ENCODE peak calls at places on chromosomes 6 and 20, in seven cellular contexts. F, Y, G, N, M, C and P are unnamed samples.
A peak's percentile ranks its signal among the peaks of the same experiment; 100 is the strongest.

GRCh38 chr20:31544600-31544999 is 30.4 kb downstream of the HM13 start:
- ATAC-seq in G (no peak), F (no peak), M (no peak), N (no peak), C (no peak), Y (no peak), P (no peak)

GRCh38 chr20:50357783-50358161 is 152.4 kb upstream of the PTPN1 start:
- ATAC-seq in G (no peak), C (no peak), M (peak; percentile 18), F (no peak), N (no peak), Y (no peak), P (no peak)

GRCh38 chr20:40502431-40502992 is 186.5 kb downstream of the MAFB start:
- ATAC-seq in Y (no peak), C (no peak), F (no peak), N (no peak), G (no peak), M (no peak), P (no peak)

GRCh38 chr6:15247214-15247749 is 1.4 kb downstream of the JARID2 start:
- ATAC-seq in M (no peak), G (no peak), Y (no peak), N (no peak), C (no peak), F (no peak), P (no peak)

GRCh38 chr6:51182884-51183283 is 364.2 kb downstream of the TFAP2B start:
- ATAC-seq in G (no peak), N (no peak), Y (no peak), M (no peak), F (no peak), C (no peak), P (no peak)

GRCh38 chr6:36241728-36242127 is 28.1 kb upstream of the PNPLA1 start:
- ATAC-seq in Y (no peak), N (no peak), M (no peak), G (peak; percentile 84), F (no peak), C (peak; percentile 72), P (no peak)

GRCh38 chr6:92216717-92217116 is 1202.6 kb downstream of the EPHA7 start:
- ATAC-seq in Y (no peak), C (no peak), F (no peak), M (no peak), N (no peak), G (no peak), P (no peak)

GRCh38 chr6:101614774-101615173 is 221.3 kb downstream of the GRIK2 start:
- ATAC-seq in M (peak; percentile 71), F (no peak), N (peak; percentile 62), G (peak; percentile 51), Y (no peak), C (no peak), P (no peak)

GRCh38 chr20:46108435-46108841 is 9.7 kb upstream of the CD40 start:
- ATAC-seq in Y (no peak), G (peak; percentile 94), N (no peak), M (no peak), F (no peak), C (peak; percentile 11), P (no peak)

GRCh38 chr20:8994045-8994444 is 74.8 kb upstream of the PLCB4 start:
- ATAC-seq in N (no peak), F (no peak), G (no peak), C (no peak), M (no peak), Y (no peak), P (no peak)

GRCh38 chr20:39013662-39014109 is 51.5 kb downstream of the DHX35 start:
- ATAC-seq in C (no peak), Y (no peak), G (no peak), N (no peak), M (no peak), F (no peak), P (no peak)

GRCh38 chr6:150631283-150631981 is 31.7 kb downstream of the PLEKHG1 start:
- ATAC-seq in Y (no peak), C (peak; percentile 20), F (peak; percentile 68), G (peak; percentile 32), N (no peak), M (no peak), P (no peak)